ENCODE peak calls at places on chromosome 9, in six cellular contexts. K, F, H, M, E and O are unnamed samples.

GRCh38 chr9:4750021-4750673 is 9.1 kb upstream of the AK3 start:
- DNase-seq in K (no peak), F (no peak), H (peak; percentile 24), M (no peak), E (no peak), O (no peak)

GRCh38 chr9:82513242-82513750 is 524.7 kb downstream of the SPATA31D1 start:
- DNase-seq in K (no peak), F (no peak), H (no peak), M (no peak), E (no peak), O (no peak)

GRCh38 chr9:86135374-86135773 is 36.0 kb upstream of the GOLM1 start:
- DNase-seq in K (no peak), F (no peak), H (no peak), M (no peak), E (no peak), O (no peak)

GRCh38 chr9:129441852-129442251 is 179.0 kb downstream of the C9orf50 start:
- DNase-seq in K (no peak), F (no peak), H (no peak), M (no peak), E (no peak), O (no peak)

GRCh38 chr9:121288557-121288873 is 20.6 kb downstream of the GSN start:
- DNase-seq in K (no peak), F (no peak), H (no peak), M (no peak), E (no peak), O (no peak)

GRCh38 chr9:132548971-132549649 is 33.3 kb upstream of the BARHL1 start:
- DNase-seq in K (no peak), F (no peak), H (no peak), M (no peak), E (peak; percentile 35), O (no peak)

GRCh38 chr9:131840751-131841702 is 101.2 kb upstream of the RAPGEF1 start:
- DNase-seq in K (no peak), F (no peak), H (no peak), M (no peak), E (no peak), O (no peak)

GRCh38 chr9:119924736-119925135 is 555.5 kb upstream of the BRINP1 start:
- DNase-seq in K (no peak), F (no peak), H (no peak), M (no peak), E (peak; percentile 4), O (no peak)

GRCh38 chr9:133464638-133465037 is 4.9 kb downstream of the CACFD1 start:
- DNase-seq in K (no peak), F (no peak), H (no peak), M (no peak), E (no peak), O (no peak)

GRCh38 chr9:6538666-6539071 is 106.9 kb downstream of the GLDC start:
- DNase-seq in K (no peak), F (no peak), H (no peak), M (no peak), E (no peak), O (no peak)

GRCh38 chr9:77980622-77981021 is 51.0 kb downstream of the GNAQ start:
- DNase-seq in K (no peak), F (no peak), H (no peak), M (no peak), E (no peak), O (no peak)

GRCh38 chr9:26809795-26810194 is 82.8 kb downstream of the CAAP1 start:
- DNase-seq in K (no peak), F (no peak), H (no peak), M (no peak), E (no peak), O (no peak)

GRCh38 chr9:95807326-95807947 is 68.1 kb upstream of the ERCC6L2 start:
- DNase-seq in K (no peak), F (no peak), H (no peak), M (no peak), E (peak; percentile 34), O (no peak)

GRCh38 chr9:22307013-22307711 is 139.5 kb upstream of the DMRTA1 start:
- DNase-seq in K (no peak), F (no peak), H (no peak), M (no peak), E (peak; percentile 43), O (no peak)

GRCh38 chr9:133505901-133506652 is 18.7 kb downstream of the MYMK start:
- DNase-seq in K (no peak), F (no peak), H (peak; percentile 83), M (no peak), E (no peak), O (no peak)

GRCh38 chr9:121837113-121838010 is 185.9 kb downstream of the DAB2IP start:
- DNase-seq in K (peak; percentile 42), F (no peak), H (no peak), M (no peak), E (no peak), O (no peak)

GRCh38 chr9:80797841-80798688 is 891.3 kb downstream of the TLE1 start:
- DNase-seq in K (no peak), F (no peak), H (no peak), M (no peak), E (no peak), O (no peak)

GRCh38 chr9:77926314-77926959 is 105.2 kb downstream of the GNAQ start:
- DNase-seq in K (no peak), F (no peak), H (no peak), M (no peak), E (no peak), O (no peak)

GRCh38 chr9:2335260-2335659 is 286.3 kb upstream of the VLDLR start:
- DNase-seq in K (no peak), F (no peak), H (no peak), M (no peak), E (no peak), O (no peak)

GRCh38 chr9:89588271-89588879 is 16.4 kb upstream of the GADD45G start:
- DNase-seq in K (no peak), F (no peak), H (no peak), M (no peak), E (no peak), O (no peak)

GRCh38 chr9:36112516-36112915 is 24.0 kb upstream of the GLIPR2 start:
- DNase-seq in K (no peak), F (no peak), H (no peak), M (no peak), E (no peak), O (no peak)

GRCh38 chr9:129143461-129143927 is 32.3 kb downstream of the PTPA start:
- DNase-seq in K (no peak), F (no peak), H (peak; percentile 37), M (no peak), E (peak; percentile 48), O (no peak)

DNA sequence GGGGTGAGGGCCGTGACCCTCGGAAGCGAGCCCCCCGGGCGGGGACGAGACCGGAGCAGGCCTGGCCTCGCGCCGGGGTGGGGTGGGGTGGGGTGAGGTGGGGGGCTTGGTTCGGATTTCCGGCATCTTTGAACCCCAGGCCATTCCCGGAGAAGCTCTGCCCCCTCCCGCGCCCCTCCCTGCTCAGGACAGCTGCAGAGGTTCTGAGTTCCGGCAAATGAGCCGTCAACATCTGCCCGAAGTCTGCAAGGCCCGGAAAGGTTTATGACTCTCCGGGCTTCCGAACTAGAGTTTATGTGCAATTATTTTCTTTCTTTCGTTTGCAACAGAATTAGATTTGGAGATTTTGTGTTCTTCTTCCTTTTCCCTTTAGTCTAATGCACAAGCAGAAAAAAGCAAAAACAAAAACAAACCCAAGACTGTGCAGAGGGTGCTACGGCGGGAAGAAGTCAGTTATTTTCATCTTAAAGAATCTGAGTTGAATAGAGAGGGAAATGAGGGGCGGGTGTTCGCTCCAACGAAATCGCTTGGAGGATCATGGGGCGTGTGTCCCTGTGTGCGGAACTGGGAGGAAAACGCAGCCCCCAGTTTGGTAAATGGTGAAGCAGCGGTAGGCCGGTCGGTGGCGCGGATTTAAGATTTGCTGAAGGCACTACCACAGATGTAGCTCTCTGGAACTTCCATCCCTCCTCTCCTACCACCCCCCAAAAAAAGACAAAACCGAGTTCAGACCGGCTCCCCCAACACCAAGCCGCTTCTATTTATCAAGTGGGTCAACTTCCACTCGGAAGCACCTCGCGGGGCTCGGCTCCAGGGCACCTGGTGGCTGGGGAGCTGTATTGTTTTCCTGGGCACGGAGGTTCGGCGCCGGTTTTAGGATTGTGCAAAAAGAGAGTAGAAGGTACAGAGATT is 4.8 kb downstream of the LHX2 start:
- DNase-seq in K (peak; percentile 53), F (no peak), H (no peak), M (no peak), E (no peak), O (no peak)
- TF ChIP-seq POLR2AphosphoS5 in K (no peak), F (no peak), H (no peak), M (no peak), E (no peak), O (no peak)

GRCh38 chr9:70258692-70259511 is at the start of gene SMC5:
- DNase-seq in K (peak; percentile 91), F (peak; percentile 74), H (peak; percentile 81), M (peak; percentile 80), E (peak; percentile 80), O (peak; percentile 71)
- TF ChIP-seq POLR2A in K (peak; percentile 86), F (peak; percentile 97), H (peak; percentile 90), M (peak; percentile 99), E (peak; percentile 94), O (peak; percentile 94)

GRCh38 chr9:13023498-13023897 is 248.7 kb downstream of the LURAP1L start:
- DNase-seq in K (no peak), F (no peak), H (no peak), M (no peak), E (peak; percentile 9), O (no peak)

GRCh38 chr9:13026956-13027355 is 252.1 kb downstream of the LURAP1L start:
- DNase-seq in K (no peak), F (no peak), H (no peak), M (no peak), E (no peak), O (no peak)

GRCh38 chr9:13022756-13023155 is 247.9 kb downstream of the LURAP1L start:
- DNase-seq in K (no peak), F (no peak), H (no peak), M (no peak), E (no peak), O (no peak)

GRCh38 chr9:13032585-13032984 is 246.9 kb downstream of the MPDZ start:
- DNase-seq in K (no peak), F (no peak), H (no peak), M (no peak), E (no peak), O (no peak)

DNA sequence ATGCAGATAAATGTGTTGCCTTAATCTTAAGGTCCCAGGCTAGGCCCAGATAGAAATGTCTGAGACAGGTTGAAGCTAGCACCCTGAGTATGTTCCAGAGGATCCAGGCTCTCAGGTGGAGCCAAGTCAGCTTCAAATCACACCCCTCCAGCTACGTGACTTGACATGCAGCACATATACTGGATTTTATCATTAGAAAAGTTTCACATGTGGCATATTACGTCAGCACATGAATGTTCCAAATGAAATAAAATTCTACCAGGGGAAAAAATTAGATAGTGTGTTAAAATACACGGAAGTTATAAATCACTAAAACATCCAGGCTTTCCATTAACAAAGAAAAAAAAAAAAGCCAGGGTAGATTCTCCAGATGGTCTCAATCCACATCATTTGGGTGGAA is 251.7 kb downstream of the MPDZ start:
- DNase-seq in K (no peak), F (no peak), H (no peak), M (no peak), E (no peak), O (no peak)
- TF ChIP-seq TAF1 in K (no peak), F (no peak), H (no peak), M (no peak), E (no peak), O (no peak)

DNA sequence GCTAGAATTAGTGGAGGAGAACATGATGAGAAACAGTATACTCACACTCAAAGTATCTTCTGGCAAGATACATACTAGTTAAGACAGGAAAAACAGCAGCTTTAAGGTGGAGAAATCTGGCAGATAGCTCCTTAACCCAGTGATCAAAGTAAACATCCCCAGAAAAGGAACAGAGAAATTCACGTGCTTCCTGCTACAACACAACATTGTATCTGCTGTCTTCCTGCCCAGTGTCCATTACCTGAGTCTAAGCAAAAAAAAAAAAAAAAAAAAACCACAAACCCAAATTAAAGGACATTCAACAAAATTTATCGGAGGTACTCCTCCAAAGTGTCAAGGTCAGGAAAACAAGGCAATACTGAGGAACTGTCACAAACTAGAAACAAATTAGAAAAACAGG is 38.3 kb downstream of the ROR2 start:
- DNase-seq in K (no peak), F (no peak), H (no peak), M (no peak), E (no peak), O (no peak)
- TF ChIP-seq POLR2AphosphoS5 in K (no peak), F (no peak), H (no peak), M (no peak), E (no peak), O (no peak)